ENCODE peak calls at places on chromosomes 5 and 9, in nine cellular contexts. A is NCI-H1436; Q is thyroid gland; M is left lung; E is astrocyte of the cerebellum; G is NCI-H1092; I is GM04503; F is adrenal gland; Y is naive thymus-derived CD4-positive, alpha-beta T cell. C is an unnamed sample.

GRCh38 chr5:15737036-15737821 is 237.2 kb downstream of the FBXL7 start:
- DNase-seq in A (no peak), Q (no peak), M (no peak), E (no peak), G (no peak), I (no peak), F (no peak), Y (no peak), C (peak)

GRCh38 chr5:59617186-59617771 is 276.2 kb downstream of the PDE4D start:
- DNase-seq in A (no peak), Q (no peak), M (no peak), E (no peak), G (no peak), I (no peak), F (no peak), Y (no peak), C (no peak)

GRCh38 chr5:138552700-138553099 is 9.7 kb upstream of the ETF1 start:
- DNase-seq in A (no peak), Q (no peak), M (no peak), E (no peak), G (no peak), I (no peak), F (no peak), Y (no peak), C (no peak)

GRCh38 chr5:79357401-79357800 is 121.5 kb downstream of the JMY start:
- DNase-seq in A (no peak), Q (no peak), M (no peak), E (peak), G (no peak), I (no peak), F (no peak), Y (no peak), C (no peak)

GRCh38 chr9:94805585-94805984 is 79.1 kb downstream of the AOPEP start:
- DNase-seq in A (peak), Q (no peak), M (no peak), E (no peak), G (no peak), I (peak), F (no peak), Y (no peak), C (peak)

GRCh38 chr9:76624381-76625048 is 139.7 kb upstream of the PCA3 start:
- DNase-seq in A (no peak), Q (no peak), M (no peak), E (no peak), G (no peak), I (no peak), F (no peak), Y (no peak), C (no peak)

GRCh38 chr5:98397081-98397480 is 376.4 kb upstream of the RGMB start:
- DNase-seq in A (no peak), Q (no peak), M (no peak), E (peak), G (no peak), I (peak), F (no peak), Y (no peak), C (peak)

GRCh38 chr5:89733772-89734171 is 675.8 kb downstream of the CETN3 start:
- DNase-seq in A (no peak), Q (no peak), M (no peak), E (no peak), G (no peak), I (no peak), F (no peak), Y (no peak), C (no peak)

GRCh38 chr5:137735531-137736284 is at the start of gene KLHL3:
- DNase-seq in A (peak), Q (peak), M (peak), E (no peak), G (peak), I (no peak), F (peak), Y (peak), C (no peak)

GRCh38 chr5:158135682-158136176 is 276.8 kb upstream of the CLINT1 start:
- DNase-seq in A (peak), Q (no peak), M (no peak), E (no peak), G (peak), I (no peak), F (no peak), Y (no peak), C (no peak)

GRCh38 chr5:28862860-28863196 is 1824.4 kb upstream of the CDH9 start:
- DNase-seq in A (no peak), Q (no peak), M (no peak), E (no peak), G (peak), I (no peak), F (no peak), Y (no peak), C (no peak)

C was measured in AG09309.